ENCODE peak calls at places on chromosomes 5 and 9, in four cellular contexts. L is ELR, U is HuH-7.5, K is M059J. Z is an unnamed sample.

GRCh38 chr5:32388429-32389111 is 56.0 kb downstream of the ZFR start:
- DNase-seq in U (no peak), L (peak; percentile 76), K (peak; percentile 36), Z (peak; percentile 66)

GRCh38 chr5:157444224-157444623 is 15.8 kb upstream of the NIPAL4 start:
- DNase-seq in L (no peak), K (no peak), U (no peak), Z (no peak)

GRCh38 chr5:109612278-109612905 is 77.3 kb upstream of the MAN2A1 start:
- DNase-seq in L (no peak), K (no peak), U (no peak), Z (no peak)

GRCh38 chr9:105994970-105995369 is 300.6 kb downstream of the TMEM38B start:
- DNase-seq in L (peak; percentile 11), K (peak; percentile 19), U (no peak), Z (no peak)

GRCh38 chr5:98563885-98564653 is 209.4 kb upstream of the RGMB start:
- DNase-seq in L (no peak), U (no peak), K (no peak), Z (no peak)

GRCh38 chr5:143220748-143221211 is 182.7 kb downstream of the NR3C1 start:
- DNase-seq in K (no peak), L (no peak), U (no peak), Z (no peak)

GRCh38 chr5:156835905-156836304 is 14.2 kb upstream of the PPP1R2B start:
- DNase-seq in L (peak; percentile 3), K (peak; percentile 10), U (no peak), Z (no peak)

GRCh38 chr5:157247267-157247666 is 18.7 kb upstream of the CYFIP2 start:
- DNase-seq in U (no peak), K (no peak), L (no peak), Z (no peak)

GRCh38 chr5:169788168-169788567 is 151.1 kb downstream of the DOCK2 start:
- DNase-seq in L (peak; percentile 92), K (peak; percentile 95), U (no peak), Z (peak; percentile 72)

GRCh38 chr9:120696551-120697230 is 17.6 kb downstream of the MEGF9 start:
- DNase-seq in L (peak; percentile 51), U (no peak), K (peak; percentile 56), Z (peak; percentile 61)

GRCh38 chr9:80410106-80410505 is 838.3 kb downstream of the TLE4 start:
- DNase-seq in U (no peak), K (peak; percentile 5), L (no peak), Z (no peak)

GRCh38 chr5:122429545-122430327 is 117.7 kb downstream of the SNCAIP start:
- DNase-seq in L (no peak), U (no peak), K (no peak), Z (no peak)

GRCh38 chr5:1782385-1783213 is 17.0 kb downstream of the MRPL36 start:
- DNase-seq in K (no peak), L (no peak), U (no peak), Z (no peak)

GRCh38 chr9:113349434-113350337 is at the start of gene BSPRY:
- DNase-seq in K (no peak), L (no peak), U (peak; percentile 52), Z (no peak)

GRCh38 chr5:2207966-2208544 is 325.3 kb upstream of the IRX4 start:
- DNase-seq in U (peak; percentile 27), L (no peak), K (peak; percentile 6), Z (no peak)